ENCODE peak calls at places on chromosomes 13 and 19, in four cellular contexts. One of them, this sample, is unnamed.

GRCh38 chr19:18809149-18809978 is 18.3 kb upstream of the COMP start:
- DNase-seq in AG09319: peak
- DNase-seq in posterior vena cava: peak
- DNase-seq in T-helper 2 cell: no peak
- DNase-seq in this sample: no peak

GRCh38 chr13:77859450-77859849 is 59.2 kb downstream of the EDNRB start:
- DNase-seq in AG09319: peak
- DNase-seq in T-helper 2 cell: no peak
- DNase-seq in posterior vena cava: no peak
- DNase-seq in this sample: no peak

GRCh38 chr13:92175330-92175729 is 776.9 kb downstream of the GPC5 start:
- DNase-seq in posterior vena cava: no peak
- DNase-seq in AG09319: no peak
- DNase-seq in T-helper 2 cell: no peak
- DNase-seq in this sample: peak

GRCh38 chr19:2207991-2208860 is 27.9 kb downstream of the PLEKHJ1 start:
- DNase-seq in AG09319: peak
- DNase-seq in T-helper 2 cell: no peak
- DNase-seq in posterior vena cava: peak
- DNase-seq in this sample: no peak

GRCh38 chr19:55648657-55649578 is 906 bp downstream of the CCDC106 start:
- DNase-seq in posterior vena cava: no peak
- DNase-seq in T-helper 2 cell: no peak
- DNase-seq in AG09319: no peak
- DNase-seq in this sample: no peak

GRCh38 chr13:26946675-26947342 is 186.2 kb upstream of the GPR12 start:
- DNase-seq in posterior vena cava: no peak
- DNase-seq in AG09319: no peak
- DNase-seq in T-helper 2 cell: no peak
- DNase-seq in this sample: peak

GRCh38 chr13:20336761-20337160 is 104.6 kb upstream of the GJB6 start:
- DNase-seq in AG09319: no peak
- DNase-seq in T-helper 2 cell: no peak
- DNase-seq in posterior vena cava: no peak
- DNase-seq in this sample: no peak

GRCh38 chr13:23673354-23673753 is 103.1 kb downstream of the TNFRSF19 start:
- DNase-seq in T-helper 2 cell: no peak
- DNase-seq in posterior vena cava: no peak
- DNase-seq in AG09319: peak
- DNase-seq in this sample: no peak

GRCh38 chr13:44221657-44222056 is 152.0 kb upstream of the SERP2 start:
- DNase-seq in T-helper 2 cell: no peak
- DNase-seq in posterior vena cava: no peak
- DNase-seq in AG09319: no peak
- DNase-seq in this sample: no peak

GRCh38 chr13:46315036-46315435 is 72.0 kb downstream of the RUBCNL start:
- DNase-seq in T-helper 2 cell: no peak
- DNase-seq in posterior vena cava: no peak
- DNase-seq in AG09319: no peak
- DNase-seq in this sample: no peak

GRCh38 chr19:7440188-7440975 is 48.5 kb downstream of the PEX11G start:
- DNase-seq in posterior vena cava: no peak
- DNase-seq in AG09319: no peak
- DNase-seq in T-helper 2 cell: no peak
- DNase-seq in this sample: no peak